ENCODE peak calls at places on chromosomes 5 and 9, in seven cellular contexts. One of them, this sample, is unnamed.

GRCh38 chr5:135232958-135233357 is 166.1 kb downstream of the MACROH2A1 start:
- DNase-seq in HFF-Myc: no peak
- DNase-seq in NCI-H1105: no peak
- DNase-seq in endothelial cell: no peak
- DNase-seq in stimulated activated CD4-positive, alpha-beta T cell treated with anti-CD3 and anti-CD28 coated beads, Interleukin-15, amount 100 ng/mL, for 1 hour: no peak
- DNase-seq in fibroblast of lung: no peak
- DNase-seq in Calu3: no peak
- DNase-seq in this sample: no peak

GRCh38 chr5:67809589-67809988 is 406.0 kb upstream of the PIK3R1 start:
- DNase-seq in HFF-Myc: no peak
- DNase-seq in Calu3: peak; percentile 64
- DNase-seq in stimulated activated CD4-positive, alpha-beta T cell treated with anti-CD3 and anti-CD28 coated beads, Interleukin-15, amount 100 ng/mL, for 1 hour: no peak
- DNase-seq in endothelial cell: no peak
- DNase-seq in fibroblast of lung: no peak
- DNase-seq in NCI-H1105: peak; percentile 31
- DNase-seq in this sample: no peak

GRCh38 chr5:131209506-131210191 is 38.9 kb downstream of the LYRM7 start:
- DNase-seq in HFF-Myc: no peak
- DNase-seq in stimulated activated CD4-positive, alpha-beta T cell treated with anti-CD3 and anti-CD28 coated beads, Interleukin-15, amount 100 ng/mL, for 1 hour: no peak
- DNase-seq in Calu3: peak; percentile 10
- DNase-seq in fibroblast of lung: no peak
- DNase-seq in NCI-H1105: no peak
- DNase-seq in endothelial cell: no peak
- DNase-seq in this sample: no peak

GRCh38 chr5:76376141-76376900 is 26.8 kb upstream of the IQGAP2 start:
- DNase-seq in stimulated activated CD4-positive, alpha-beta T cell treated with anti-CD3 and anti-CD28 coated beads, Interleukin-15, amount 100 ng/mL, for 1 hour: no peak
- DNase-seq in fibroblast of lung: no peak
- DNase-seq in Calu3: no peak
- DNase-seq in endothelial cell: no peak
- DNase-seq in NCI-H1105: no peak
- DNase-seq in HFF-Myc: no peak
- DNase-seq in this sample: no peak

GRCh38 chr9:129776566-129776937 is 23.7 kb upstream of the PTGES start:
- DNase-seq in HFF-Myc: no peak
- DNase-seq in stimulated activated CD4-positive, alpha-beta T cell treated with anti-CD3 and anti-CD28 coated beads, Interleukin-15, amount 100 ng/mL, for 1 hour: no peak
- DNase-seq in endothelial cell: no peak
- DNase-seq in fibroblast of lung: no peak
- DNase-seq in NCI-H1105: no peak
- DNase-seq in Calu3: no peak
- DNase-seq in this sample: no peak

GRCh38 chr9:99822596-99823391 is 1.1 kb downstream of the NR4A3 start:
- DNase-seq in stimulated activated CD4-positive, alpha-beta T cell treated with anti-CD3 and anti-CD28 coated beads, Interleukin-15, amount 100 ng/mL, for 1 hour: no peak
- DNase-seq in fibroblast of lung: peak; percentile 60
- DNase-seq in NCI-H1105: peak; percentile 25
- DNase-seq in HFF-Myc: no peak
- DNase-seq in Calu3: no peak
- DNase-seq in endothelial cell: peak; percentile 50
- DNase-seq in this sample: no peak

GRCh38 chr5:111863801-111864200 is 106.8 kb upstream of the NREP start:
- DNase-seq in NCI-H1105: no peak
- DNase-seq in Calu3: no peak
- DNase-seq in HFF-Myc: no peak
- DNase-seq in fibroblast of lung: no peak
- DNase-seq in stimulated activated CD4-positive, alpha-beta T cell treated with anti-CD3 and anti-CD28 coated beads, Interleukin-15, amount 100 ng/mL, for 1 hour: no peak
- DNase-seq in endothelial cell: no peak
- DNase-seq in this sample: no peak

GRCh38 chr5:168153263-168153930 is 138.0 kb upstream of the WWC1 start:
- DNase-seq in endothelial cell: no peak
- DNase-seq in NCI-H1105: no peak
- DNase-seq in Calu3: no peak
- DNase-seq in fibroblast of lung: no peak
- DNase-seq in HFF-Myc: no peak
- DNase-seq in stimulated activated CD4-positive, alpha-beta T cell treated with anti-CD3 and anti-CD28 coated beads, Interleukin-15, amount 100 ng/mL, for 1 hour: no peak
- DNase-seq in this sample: no peak

GRCh38 chr5:462051-462481 is 19.1 kb downstream of the EXOC3 start:
- DNase-seq in NCI-H1105: no peak
- DNase-seq in fibroblast of lung: no peak
- DNase-seq in endothelial cell: no peak
- DNase-seq in stimulated activated CD4-positive, alpha-beta T cell treated with anti-CD3 and anti-CD28 coated beads, Interleukin-15, amount 100 ng/mL, for 1 hour: no peak
- DNase-seq in Calu3: no peak
- DNase-seq in HFF-Myc: no peak
- DNase-seq in this sample: no peak

GRCh38 chr9:114288233-114289051 is 34.5 kb upstream of the ORM1 start:
- DNase-seq in endothelial cell: no peak
- DNase-seq in NCI-H1105: no peak
- DNase-seq in fibroblast of lung: no peak
- DNase-seq in stimulated activated CD4-positive, alpha-beta T cell treated with anti-CD3 and anti-CD28 coated beads, Interleukin-15, amount 100 ng/mL, for 1 hour: no peak
- DNase-seq in HFF-Myc: no peak
- DNase-seq in Calu3: no peak
- DNase-seq in this sample: no peak

GRCh38 chr9:124521142-124521541 is 13.9 kb upstream of the NR5A1 start:
- DNase-seq in endothelial cell: no peak
- DNase-seq in stimulated activated CD4-positive, alpha-beta T cell treated with anti-CD3 and anti-CD28 coated beads, Interleukin-15, amount 100 ng/mL, for 1 hour: no peak
- DNase-seq in NCI-H1105: no peak
- DNase-seq in Calu3: no peak
- DNase-seq in fibroblast of lung: no peak
- DNase-seq in HFF-Myc: no peak
- DNase-seq in this sample: no peak

GRCh38 chr9:132896906-132897305 is 18.2 kb downstream of the SPACA9 start:
- DNase-seq in fibroblast of lung: peak; percentile 47
- DNase-seq in stimulated activated CD4-positive, alpha-beta T cell treated with anti-CD3 and anti-CD28 coated beads, Interleukin-15, amount 100 ng/mL, for 1 hour: no peak
- DNase-seq in NCI-H1105: no peak
- DNase-seq in HFF-Myc: no peak
- DNase-seq in endothelial cell: no peak
- DNase-seq in Calu3: no peak
- DNase-seq in this sample: no peak

GRCh38 chr9:134722120-134722701 is 80.6 kb downstream of the COL5A1 start:
- DNase-seq in Calu3: no peak
- DNase-seq in NCI-H1105: no peak
- DNase-seq in HFF-Myc: no peak
- DNase-seq in endothelial cell: no peak
- DNase-seq in fibroblast of lung: no peak
- DNase-seq in stimulated activated CD4-positive, alpha-beta T cell treated with anti-CD3 and anti-CD28 coated beads, Interleukin-15, amount 100 ng/mL, for 1 hour: no peak
- DNase-seq in this sample: no peak

GRCh38 chr5:14901462-14902051 is 30.0 kb upstream of the ANKH start:
- DNase-seq in NCI-H1105: no peak
- DNase-seq in Calu3: no peak
- DNase-seq in HFF-Myc: peak; percentile 70
- DNase-seq in stimulated activated CD4-positive, alpha-beta T cell treated with anti-CD3 and anti-CD28 coated beads, Interleukin-15, amount 100 ng/mL, for 1 hour: no peak
- DNase-seq in fibroblast of lung: peak; percentile 74
- DNase-seq in endothelial cell: no peak
- DNase-seq in this sample: peak; percentile 8

GRCh38 chr9:79651251-79651795 is 79.6 kb downstream of the TLE4 start:
- DNase-seq in fibroblast of lung: no peak
- DNase-seq in stimulated activated CD4-positive, alpha-beta T cell treated with anti-CD3 and anti-CD28 coated beads, Interleukin-15, amount 100 ng/mL, for 1 hour: no peak
- DNase-seq in endothelial cell: no peak
- DNase-seq in Calu3: no peak
- DNase-seq in NCI-H1105: no peak
- DNase-seq in HFF-Myc: no peak
- DNase-seq in this sample: no peak

GRCh38 chr5:168843277-168843997 is 264.3 kb upstream of the PANK3 start:
- DNase-seq in NCI-H1105: no peak
- DNase-seq in endothelial cell: no peak
- DNase-seq in HFF-Myc: no peak
- DNase-seq in fibroblast of lung: no peak
- DNase-seq in Calu3: no peak
- DNase-seq in stimulated activated CD4-positive, alpha-beta T cell treated with anti-CD3 and anti-CD28 coated beads, Interleukin-15, amount 100 ng/mL, for 1 hour: no peak
- DNase-seq in this sample: no peak

GRCh38 chr9:131365546-131365945 is 28.3 kb upstream of the PRRC2B start:
- DNase-seq in endothelial cell: no peak
- DNase-seq in NCI-H1105: no peak
- DNase-seq in stimulated activated CD4-positive, alpha-beta T cell treated with anti-CD3 and anti-CD28 coated beads, Interleukin-15, amount 100 ng/mL, for 1 hour: no peak
- DNase-seq in Calu3: no peak
- DNase-seq in fibroblast of lung: no peak
- DNase-seq in HFF-Myc: no peak
- DNase-seq in this sample: no peak

GRCh38 chr5:109410389-109411174 is 808 bp upstream of the PJA2 start:
- DNase-seq in endothelial cell: peak; percentile 65
- DNase-seq in stimulated activated CD4-positive, alpha-beta T cell treated with anti-CD3 and anti-CD28 coated beads, Interleukin-15, amount 100 ng/mL, for 1 hour: no peak
- DNase-seq in Calu3: peak; percentile 75
- DNase-seq in fibroblast of lung: peak; percentile 93
- DNase-seq in NCI-H1105: peak; percentile 14
- DNase-seq in HFF-Myc: peak; percentile 58
- DNase-seq in this sample: peak; percentile 32

GRCh38 chr9:135777623-135778177 is 75.7 kb downstream of the KCNT1 start:
- DNase-seq in endothelial cell: no peak
- DNase-seq in HFF-Myc: no peak
- DNase-seq in NCI-H1105: no peak
- DNase-seq in stimulated activated CD4-positive, alpha-beta T cell treated with anti-CD3 and anti-CD28 coated beads, Interleukin-15, amount 100 ng/mL, for 1 hour: no peak
- DNase-seq in fibroblast of lung: no peak
- DNase-seq in Calu3: no peak
- DNase-seq in this sample: no peak

GRCh38 chr9:84621811-84622210 is 47.7 kb upstream of the NTRK2 start:
- DNase-seq in endothelial cell: no peak
- DNase-seq in fibroblast of lung: no peak
- DNase-seq in HFF-Myc: no peak
- DNase-seq in Calu3: no peak
- DNase-seq in stimulated activated CD4-positive, alpha-beta T cell treated with anti-CD3 and anti-CD28 coated beads, Interleukin-15, amount 100 ng/mL, for 1 hour: no peak
- DNase-seq in NCI-H1105: no peak
- DNase-seq in this sample: no peak

GRCh38 chr9:130331573-130331972 is 66.0 kb downstream of the HMCN2 start:
- DNase-seq in NCI-H1105: no peak
- DNase-seq in endothelial cell: no peak
- DNase-seq in Calu3: no peak
- DNase-seq in fibroblast of lung: peak; percentile 40
- DNase-seq in stimulated activated CD4-positive, alpha-beta T cell treated with anti-CD3 and anti-CD28 coated beads, Interleukin-15, amount 100 ng/mL, for 1 hour: no peak
- DNase-seq in HFF-Myc: peak; percentile 69
- DNase-seq in this sample: no peak

GRCh38 chr5:178126556-178126955 is 4.3 kb upstream of the RMND5B start:
- DNase-seq in fibroblast of lung: no peak
- DNase-seq in Calu3: no peak
- DNase-seq in stimulated activated CD4-positive, alpha-beta T cell treated with anti-CD3 and anti-CD28 coated beads, Interleukin-15, amount 100 ng/mL, for 1 hour: no peak
- DNase-seq in NCI-H1105: no peak
- DNase-seq in endothelial cell: peak; percentile 46
- DNase-seq in HFF-Myc: no peak
- DNase-seq in this sample: no peak

GRCh38 chr9:70902171-70902570 is 219.2 kb downstream of the TRPM3 start:
- DNase-seq in stimulated activated CD4-positive, alpha-beta T cell treated with anti-CD3 and anti-CD28 coated beads, Interleukin-15, amount 100 ng/mL, for 1 hour: no peak
- DNase-seq in HFF-Myc: no peak
- DNase-seq in Calu3: no peak
- DNase-seq in NCI-H1105: no peak
- DNase-seq in endothelial cell: no peak
- DNase-seq in fibroblast of lung: no peak
- DNase-seq in this sample: no peak

GRCh38 chr5:158170060-158170459 is 311.1 kb upstream of the CLINT1 start:
- DNase-seq in fibroblast of lung: no peak
- DNase-seq in NCI-H1105: no peak
- DNase-seq in HFF-Myc: no peak
- DNase-seq in stimulated activated CD4-positive, alpha-beta T cell treated with anti-CD3 and anti-CD28 coated beads, Interleukin-15, amount 100 ng/mL, for 1 hour: no peak
- DNase-seq in Calu3: no peak
- DNase-seq in endothelial cell: no peak
- DNase-seq in this sample: no peak

GRCh38 chr5:56479701-56480304 is 246.7 kb upstream of the ANKRD55 start:
- DNase-seq in NCI-H1105: no peak
- DNase-seq in HFF-Myc: no peak
- DNase-seq in endothelial cell: no peak
- DNase-seq in fibroblast of lung: no peak
- DNase-seq in Calu3: no peak
- DNase-seq in stimulated activated CD4-positive, alpha-beta T cell treated with anti-CD3 and anti-CD28 coated beads, Interleukin-15, amount 100 ng/mL, for 1 hour: no peak
- DNase-seq in this sample: no peak

This sample was measured in esophagus squamous epithelium.